ENCODE peak calls at places on chromosomes 11 and 22, in six cellular contexts. J is GM10248, E is iPS-NIHi11, K is hippocampal formation, I is GM23338, W is HT1080. Y is an unnamed sample.

GRCh38 chr11:9047986-9048522 is 43.3 kb downstream of the SCUBE2 start:
- DNase-seq in W (no peak), J (no peak), I (peak), E (no peak), K (peak), Y (no peak)

GRCh38 chr22:50581950-50582561 is 593 bp downstream of the CHKB start:
- DNase-seq in W (no peak), K (no peak), E (peak), I (no peak), J (no peak), Y (no peak)

GRCh38 chr11:73982595-73982989 is at the start of gene UCP2:
- DNase-seq in I (peak), K (peak), W (no peak), E (peak), J (peak), Y (peak)

GRCh38 chr11:58316142-58316541 is 42.7 kb downstream of the OR5B17 start:
- DNase-seq in E (no peak), I (no peak), J (no peak), K (no peak), W (peak), Y (no peak)

GRCh38 chr11:12380565-12381325 is 3.4 kb downstream of the PARVA start:
- DNase-seq in E (no peak), J (no peak), K (no peak), I (no peak), W (no peak), Y (no peak)

GRCh38 chr22:48887394-48888332 is 940.0 kb downstream of the BRD1 start:
- DNase-seq in K (no peak), E (no peak), W (no peak), J (no peak), I (no peak), Y (no peak)

GRCh38 chr11:1628506-1629325 is 859 bp upstream of the KRTAP5-5 start:
- DNase-seq in I (peak), J (peak), W (no peak), E (peak), K (no peak), Y (peak)

GRCh38 chr11:61277973-61278565 is 17.0 kb downstream of the VWCE start:
- DNase-seq in K (peak), E (no peak), I (no peak), W (no peak), J (no peak), Y (no peak)

GRCh38 chr22:31604746-31605705 is 57.0 kb downstream of the PISD start:
- DNase-seq in I (no peak), J (no peak), W (no peak), E (no peak), K (no peak), Y (no peak)

GRCh38 chr11:117686711-117687110 is 110.3 kb downstream of the DSCAML1 start:
- DNase-seq in I (no peak), E (no peak), J (no peak), W (peak), K (no peak), Y (no peak)

GRCh38 chr11:44950625-44951472 is at the start of gene TP53I11:
- DNase-seq in I (no peak), K (no peak), J (peak), W (no peak), E (peak), Y (peak)

GRCh38 chr11:19853901-19854300 is 141.3 kb downstream of the NAV2 start:
- DNase-seq in K (no peak), W (no peak), I (no peak), E (no peak), J (no peak), Y (no peak)

GRCh38 chr22:19195796-19196731 is 17.5 kb upstream of the SLC25A1 start:
- DNase-seq in E (no peak), K (no peak), J (no peak), I (no peak), W (no peak), Y (no peak)

GRCh38 chr22:28670691-28671261 is 8.9 kb downstream of the TTC28 start:
- DNase-seq in W (peak), J (no peak), K (no peak), E (no peak), I (no peak), Y (no peak)

GRCh38 chr11:114399490-114399889 is 821 bp downstream of the C11orf71 start:
- DNase-seq in W (no peak), J (no peak), K (no peak), E (no peak), I (no peak), Y (no peak)

GRCh38 chr22:28594076-28594783 is 85.4 kb downstream of the TTC28 start:
- DNase-seq in W (no peak), E (no peak), J (no peak), K (no peak), I (no peak), Y (no peak)

GRCh38 chr22:21623402-21623970 is 6.3 kb downstream of the YDJC start:
- DNase-seq in J (no peak), E (no peak), W (no peak), I (no peak), K (peak), Y (no peak)

GRCh38 chr11:2139691-2140337 is 625 bp upstream of the IGF2 start:
- DNase-seq in W (no peak), J (no peak), I (peak), E (no peak), K (no peak), Y (no peak)